ENCODE peak calls at places on chromosomes 13 and 19, in four cellular contexts. One of them, this sample, is unnamed. For H3K9me3, the result is how much of the 10 kb centered on the place peaks cover.

GRCh38 chr13:111874981-111875380 is 192.0 kb upstream of the SOX1 start:
- DNase-seq in psoas muscle: no peak
- DNase-seq in tibial artery: peak
- DNase-seq in fibroblast of lung: no peak
- DNase-seq in this sample: no peak

GRCh38 chr19:1452802-1453524 is 3.0 kb downstream of the APC2 start:
- DNase-seq in psoas muscle: no peak
- DNase-seq in tibial artery: no peak
- DNase-seq in fibroblast of lung: no peak
- DNase-seq in this sample: no peak

GRCh38 chr13:113411216-113412023 is 41.9 kb downstream of the ADPRHL1 start:
- DNase-seq in psoas muscle: peak
- DNase-seq in tibial artery: peak
- DNase-seq in fibroblast of lung: peak
- DNase-seq in this sample: peak

GRCh38 chr13:93535256-93535655 is 308.6 kb downstream of the GPC6 start:
- DNase-seq in psoas muscle: no peak
- DNase-seq in tibial artery: no peak
- DNase-seq in fibroblast of lung: peak
- DNase-seq in this sample: no peak

GRCh38 chr13:107301724-107302374 is 733.9 kb upstream of the ARGLU1 start:
- DNase-seq in psoas muscle: no peak
- DNase-seq in tibial artery: no peak
- DNase-seq in fibroblast of lung: no peak
- DNase-seq in this sample: no peak

GRCh38 chr19:6501740-6502648 is at the start of gene TUBB4A:
- DNase-seq in psoas muscle: peak
- DNase-seq in tibial artery: no peak
- DNase-seq in fibroblast of lung: no peak
- DNase-seq in this sample: no peak

GRCh38 chr19:18379803-18380747 is 5.9 kb upstream of the GDF15 start:
- DNase-seq in psoas muscle: peak
- DNase-seq in tibial artery: peak
- DNase-seq in fibroblast of lung: peak
- DNase-seq in this sample: peak

GRCh38 chr19:8017808-8018207 is 12.4 kb upstream of the ELAVL1 start:
- DNase-seq in psoas muscle: no peak
- DNase-seq in tibial artery: no peak
- DNase-seq in fibroblast of lung: no peak
- DNase-seq in this sample: no peak

GRCh38 chr13:30679483-30680330 is 55.6 kb upstream of the ALOX5AP start:
- DNase-seq in psoas muscle: no peak
- DNase-seq in tibial artery: no peak
- DNase-seq in fibroblast of lung: peak
- DNase-seq in this sample: no peak

GRCh38 chr19:14433454-14434156 is 499 bp downstream of the PKN1 start:
- DNase-seq in psoas muscle: no peak
- DNase-seq in tibial artery: no peak
- DNase-seq in fibroblast of lung: no peak
- DNase-seq in this sample: no peak

GRCh38 chr19:15050639-15051038 is 1.4 kb downstream of the CASP14 start:
- DNase-seq in psoas muscle: no peak
- DNase-seq in tibial artery: no peak
- DNase-seq in fibroblast of lung: no peak
- DNase-seq in this sample: no peak

GRCh38 chr19:5718579-5719273 is 1.2 kb downstream of the LONP1 start:
- DNase-seq in psoas muscle: no peak
- DNase-seq in tibial artery: no peak
- DNase-seq in fibroblast of lung: peak
- DNase-seq in this sample: no peak

GRCh38 chr13:24042710-24043440 is 117.6 kb upstream of the SPATA13 start:
- DNase-seq in psoas muscle: no peak
- DNase-seq in tibial artery: no peak
- DNase-seq in fibroblast of lung: no peak
- DNase-seq in this sample: no peak

GRCh38 chr19:30669329-30670010 is 297.3 kb downstream of the ZNF536 start:
- DNase-seq in psoas muscle: peak
- DNase-seq in tibial artery: no peak
- DNase-seq in fibroblast of lung: peak
- DNase-seq in this sample: no peak

GRCh38 chr13:54614729-54615128 is 1586.1 kb downstream of the OLFM4 start:
- DNase-seq in psoas muscle: no peak
- DNase-seq in tibial artery: no peak
- DNase-seq in fibroblast of lung: no peak
- DNase-seq in this sample: no peak

GRCh38 chr13:100875392-100876043 is 200.9 kb upstream of the TMTC4 start:
- DNase-seq in psoas muscle: no peak
- DNase-seq in tibial artery: no peak
- DNase-seq in fibroblast of lung: peak
- DNase-seq in this sample: no peak

GRCh38 chr13:28805193-28805819 is 14.8 kb upstream of the MTUS2 start:
- DNase-seq in psoas muscle: no peak
- DNase-seq in tibial artery: no peak
- DNase-seq in fibroblast of lung: no peak
- DNase-seq in this sample: peak

GRCh38 chr19:9958451-9958850 is 22.1 kb upstream of the OLFM2 start:
- DNase-seq in psoas muscle: no peak
- DNase-seq in tibial artery: no peak
- DNase-seq in fibroblast of lung: peak
- DNase-seq in this sample: no peak

GRCh38 chr13:51811046-51811445 is 7.1 kb upstream of the DHRS12 start:
- DNase-seq in psoas muscle: no peak
- DNase-seq in tibial artery: no peak
- DNase-seq in fibroblast of lung: no peak
- DNase-seq in this sample: no peak

GRCh38 chr19:1265611-1266115 is 3.5 kb upstream of the CIRBP start:
- DNase-seq in psoas muscle: peak
- DNase-seq in tibial artery: peak
- DNase-seq in fibroblast of lung: peak
- DNase-seq in this sample: peak

GRCh38 chr19:46710687-46711086 is 6.2 kb downstream of the PRKD2 start:
- DNase-seq in psoas muscle: no peak
- DNase-seq in tibial artery: no peak
- DNase-seq in fibroblast of lung: no peak
- DNase-seq in this sample: no peak

GRCh38 chr13:88919970-88920628 is 1248.9 kb downstream of the SLITRK5 start:
- DNase-seq in psoas muscle: no peak
- DNase-seq in tibial artery: no peak
- DNase-seq in fibroblast of lung: no peak
- DNase-seq in this sample: no peak

GRCh38 chr13:42832341-42833153 is 51.2 kb downstream of the FAM216B start:
- DNase-seq in psoas muscle: no peak
- DNase-seq in tibial artery: no peak
- DNase-seq in fibroblast of lung: peak
- DNase-seq in this sample: peak

GRCh38 chr19:5445667-5446066 is 9.6 kb upstream of the ZNRF4 start:
- DNase-seq in psoas muscle: no peak
- DNase-seq in tibial artery: no peak
- DNase-seq in fibroblast of lung: peak
- DNase-seq in this sample: no peak

GRCh38 chr13:20400774-20401173 is 124.9 kb downstream of the CRYL1 start:
- DNase-seq in psoas muscle: no peak
- DNase-seq in tibial artery: no peak
- DNase-seq in fibroblast of lung: peak
- DNase-seq in this sample: no peak

GRCh38 chr13:98143601-98144500 is 957 bp downstream of the FARP1 start:
- DNase-seq in psoas muscle: peak
- DNase-seq in tibial artery: peak
- DNase-seq in fibroblast of lung: peak
- DNase-seq in this sample: peak
- H3K27ac ChIP-seq in psoas muscle: peak
- H3K27ac ChIP-seq in tibial artery: peak
- H3K27ac ChIP-seq in fibroblast of lung: peak
- H3K27ac ChIP-seq in this sample: no peak

GRCh38 chr13:61873717-61874116 is 458.1 kb upstream of the PCDH20 start:
- DNase-seq in psoas muscle: no peak
- DNase-seq in tibial artery: no peak
- DNase-seq in fibroblast of lung: no peak
- DNase-seq in this sample: no peak
- H3K9me3 ChIP-seq in psoas muscle: under half
- H3K9me3 ChIP-seq in tibial artery: under half
- H3K9me3 ChIP-seq in fibroblast of lung: under half
- H3K9me3 ChIP-seq in this sample: under half

DNA sequence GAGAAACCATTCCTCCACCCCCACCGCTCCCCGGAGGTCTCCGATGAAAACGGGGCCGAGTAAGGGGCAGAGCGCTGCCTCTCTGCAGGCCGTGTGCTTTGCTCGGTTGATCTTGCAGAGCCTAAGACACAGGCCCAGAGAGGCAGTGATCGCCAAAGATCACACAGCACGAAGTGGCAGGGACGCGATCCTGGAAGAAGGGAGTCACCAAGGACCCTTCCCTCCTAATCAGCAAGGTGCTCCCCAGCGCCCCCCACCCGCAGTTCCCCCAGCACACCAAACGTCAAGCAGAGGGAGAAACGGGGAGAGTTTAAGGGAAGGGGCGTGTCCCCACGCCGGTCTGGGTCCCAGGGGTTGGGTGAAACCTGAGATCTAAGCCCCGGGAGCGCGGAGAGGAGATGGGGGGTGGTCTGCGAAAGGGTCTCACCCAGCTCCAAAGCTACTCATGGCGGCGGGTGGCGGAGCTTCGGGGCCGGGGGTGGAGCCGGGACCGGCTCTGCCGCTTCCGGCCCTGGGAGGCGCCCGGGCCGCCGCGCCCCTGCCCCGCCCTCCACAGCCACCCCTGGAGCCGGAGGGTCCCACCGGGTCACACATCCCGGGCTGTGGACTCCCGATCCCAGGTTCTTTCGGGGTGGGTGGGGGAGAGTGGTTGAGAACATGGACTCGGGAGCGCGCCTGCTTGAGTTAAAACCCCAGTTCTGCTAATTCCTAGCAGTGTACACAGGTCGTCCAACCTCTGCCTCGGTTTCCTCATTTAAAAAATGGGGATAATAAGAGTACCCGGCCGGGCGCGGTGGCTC is at the start of gene EML2:
- DNase-seq in psoas muscle: peak
- DNase-seq in tibial artery: peak
- DNase-seq in fibroblast of lung: peak
- DNase-seq in this sample: peak
- H3K27ac ChIP-seq in psoas muscle: peak
- H3K27ac ChIP-seq in tibial artery: peak
- H3K27ac ChIP-seq in fibroblast of lung: peak
- H3K27ac ChIP-seq in this sample: no peak

DNA sequence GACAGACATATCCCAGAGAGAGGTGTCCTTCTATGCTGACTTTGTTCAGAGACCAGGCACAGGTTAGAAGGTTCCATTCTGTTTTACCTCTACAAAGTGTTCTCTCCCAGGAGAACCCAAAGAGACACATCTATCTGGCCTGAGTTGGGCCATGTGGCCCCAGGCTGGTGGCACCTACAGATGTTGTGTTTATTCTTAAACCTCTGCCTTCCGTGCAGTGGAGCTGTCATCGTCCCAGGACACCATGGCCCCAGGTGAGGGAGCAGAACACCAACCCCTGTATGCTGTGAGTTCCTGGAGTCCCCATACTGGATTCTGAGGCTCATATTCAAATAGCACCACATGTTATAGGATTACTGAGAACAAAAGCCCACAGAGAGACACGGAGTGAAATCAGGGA is 3.9 kb downstream of the KIR3DL3 start:
- DNase-seq in psoas muscle: no peak
- DNase-seq in tibial artery: no peak
- DNase-seq in fibroblast of lung: no peak
- DNase-seq in this sample: no peak
- H3K9me3 ChIP-seq in psoas muscle: under half
- H3K9me3 ChIP-seq in tibial artery: under half
- H3K9me3 ChIP-seq in fibroblast of lung: under half
- H3K9me3 ChIP-seq in this sample: under half

GRCh38 chr13:96809366-96810096 is 184.7 kb downstream of the OXGR1 start:
- DNase-seq in psoas muscle: no peak
- DNase-seq in tibial artery: no peak
- DNase-seq in fibroblast of lung: no peak
- DNase-seq in this sample: no peak
- H3K27ac ChIP-seq in psoas muscle: no peak
- H3K27ac ChIP-seq in tibial artery: peak
- H3K27ac ChIP-seq in fibroblast of lung: no peak
- H3K27ac ChIP-seq in this sample: peak

DNA sequence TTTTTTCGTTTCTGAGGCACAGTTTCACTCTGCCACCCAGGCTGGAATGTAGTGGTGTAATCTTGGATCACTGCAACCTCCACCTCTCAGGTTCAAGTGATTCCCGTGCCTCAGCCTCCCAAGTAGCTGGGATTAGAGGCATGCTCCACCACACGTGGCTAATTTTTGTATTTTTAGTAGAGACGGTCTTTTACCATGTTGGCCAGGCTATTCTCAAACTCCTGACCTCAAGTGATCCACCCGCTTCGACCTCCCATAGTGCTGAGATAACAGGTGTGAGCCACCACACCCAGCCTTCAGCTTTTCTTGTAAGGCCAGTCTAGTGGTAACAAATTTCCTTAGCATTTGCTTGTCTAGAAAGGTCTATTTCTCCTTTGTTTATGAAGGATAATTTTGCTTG is 46.2 kb downstream of the ZNF568 start:
- DNase-seq in psoas muscle: no peak
- DNase-seq in tibial artery: no peak
- DNase-seq in fibroblast of lung: no peak
- DNase-seq in this sample: no peak
- H3K9me3 ChIP-seq in psoas muscle: half or more
- H3K9me3 ChIP-seq in tibial artery: under half
- H3K9me3 ChIP-seq in fibroblast of lung: under half
- H3K9me3 ChIP-seq in this sample: under half

GRCh38 chr13:80084086-80084676 is 256.7 kb downstream of the SPRY2 start:
- DNase-seq in psoas muscle: no peak
- DNase-seq in tibial artery: no peak
- DNase-seq in fibroblast of lung: peak
- DNase-seq in this sample: no peak

GRCh38 chr13:80083097-80083429 is 257.9 kb downstream of the SPRY2 start:
- DNase-seq in psoas muscle: no peak
- DNase-seq in tibial artery: no peak
- DNase-seq in fibroblast of lung: no peak
- DNase-seq in this sample: no peak

GRCh38 chr13:80083516-80084085 is 257.3 kb downstream of the SPRY2 start:
- DNase-seq in psoas muscle: no peak
- DNase-seq in tibial artery: no peak
- DNase-seq in fibroblast of lung: peak
- DNase-seq in this sample: no peak

GRCh38 chr13:80082396-80083096 is 258.4 kb downstream of the SPRY2 start:
- DNase-seq in psoas muscle: no peak
- DNase-seq in tibial artery: no peak
- DNase-seq in fibroblast of lung: peak
- DNase-seq in this sample: no peak

GRCh38 chr13:80086304-80086721 is 254.6 kb downstream of the SPRY2 start:
- DNase-seq in psoas muscle: no peak
- DNase-seq in tibial artery: no peak
- DNase-seq in fibroblast of lung: peak
- DNase-seq in this sample: no peak
- H3K27ac ChIP-seq in psoas muscle: no peak
- H3K27ac ChIP-seq in tibial artery: no peak
- H3K27ac ChIP-seq in fibroblast of lung: no peak
- H3K27ac ChIP-seq in this sample: no peak

GRCh38 chr19:37564624-37565369 is 29.8 kb downstream of the ZNF571 start:
- DNase-seq in psoas muscle: no peak
- DNase-seq in tibial artery: no peak
- DNase-seq in fibroblast of lung: no peak
- DNase-seq in this sample: no peak
- H3K9me3 ChIP-seq in psoas muscle: under half
- H3K9me3 ChIP-seq in tibial artery: under half
- H3K9me3 ChIP-seq in fibroblast of lung: under half
- H3K9me3 ChIP-seq in this sample: under half